ENCODE peak calls at places on chromosome 4, in seven cellular contexts. One of them, this sample, is unnamed.

GRCh38 chr4:187478292-187479205 is 517.0 kb upstream of the ZFP42 start:
- DNase-seq in brain microvascular endothelial cell: peak
- DNase-seq in left lung: no peak
- DNase-seq in uterus: no peak
- DNase-seq in CD4-positive, alpha-beta T cell: no peak
- DNase-seq in AG10803: peak
- DNase-seq in AG09309: peak
- DNase-seq in this sample: no peak

GRCh38 chr4:183828125-183828524 is 77.0 kb upstream of the STOX2 start:
- DNase-seq in left lung: no peak
- DNase-seq in AG09309: no peak
- DNase-seq in AG10803: no peak
- DNase-seq in uterus: no peak
- DNase-seq in CD4-positive, alpha-beta T cell: no peak
- DNase-seq in brain microvascular endothelial cell: no peak
- DNase-seq in this sample: no peak

GRCh38 chr4:112516401-112517066 is 554 bp upstream of the NEUROG2 start:
- DNase-seq in CD4-positive, alpha-beta T cell: no peak
- DNase-seq in left lung: peak
- DNase-seq in uterus: no peak
- DNase-seq in brain microvascular endothelial cell: no peak
- DNase-seq in AG09309: no peak
- DNase-seq in AG10803: no peak
- DNase-seq in this sample: no peak

GRCh38 chr4:152678841-152679240 is 956 bp downstream of the TMEM154 start:
- DNase-seq in uterus: no peak
- DNase-seq in AG09309: no peak
- DNase-seq in brain microvascular endothelial cell: no peak
- DNase-seq in left lung: no peak
- DNase-seq in CD4-positive, alpha-beta T cell: no peak
- DNase-seq in AG10803: no peak
- DNase-seq in this sample: no peak

GRCh38 chr4:170497105-170497504 is 407.3 kb upstream of the AADAT start:
- DNase-seq in brain microvascular endothelial cell: no peak
- DNase-seq in AG09309: no peak
- DNase-seq in uterus: no peak
- DNase-seq in AG10803: peak
- DNase-seq in CD4-positive, alpha-beta T cell: no peak
- DNase-seq in left lung: no peak
- DNase-seq in this sample: no peak

GRCh38 chr4:8262637-8263322 is 6.8 kb upstream of the HTRA3 start:
- DNase-seq in left lung: no peak
- DNase-seq in uterus: no peak
- DNase-seq in AG09309: no peak
- DNase-seq in AG10803: no peak
- DNase-seq in brain microvascular endothelial cell: no peak
- DNase-seq in CD4-positive, alpha-beta T cell: no peak
- DNase-seq in this sample: no peak

GRCh38 chr4:153152453-153153338 is 51.5 kb upstream of the TRIM2 start:
- DNase-seq in left lung: peak
- DNase-seq in AG10803: peak
- DNase-seq in uterus: no peak
- DNase-seq in brain microvascular endothelial cell: no peak
- DNase-seq in CD4-positive, alpha-beta T cell: peak
- DNase-seq in AG09309: no peak
- DNase-seq in this sample: peak

GRCh38 chr4:56146956-56147355 is 198.2 kb downstream of the CEP135 start:
- DNase-seq in AG09309: no peak
- DNase-seq in brain microvascular endothelial cell: no peak
- DNase-seq in AG10803: no peak
- DNase-seq in CD4-positive, alpha-beta T cell: no peak
- DNase-seq in uterus: no peak
- DNase-seq in left lung: no peak
- DNase-seq in this sample: no peak

GRCh38 chr4:176529574-176529973 is 209.8 kb downstream of the SPCS3 start:
- DNase-seq in AG10803: no peak
- DNase-seq in brain microvascular endothelial cell: no peak
- DNase-seq in uterus: no peak
- DNase-seq in AG09309: no peak
- DNase-seq in CD4-positive, alpha-beta T cell: no peak
- DNase-seq in left lung: no peak
- DNase-seq in this sample: no peak

GRCh38 chr4:121943941-121944340 is 7.9 kb downstream of the TRPC3 start:
- DNase-seq in uterus: no peak
- DNase-seq in left lung: no peak
- DNase-seq in brain microvascular endothelial cell: no peak
- DNase-seq in AG10803: no peak
- DNase-seq in CD4-positive, alpha-beta T cell: no peak
- DNase-seq in AG09309: no peak
- DNase-seq in this sample: no peak

GRCh38 chr4:5638976-5639375 is 69.4 kb downstream of the EVC2 start:
- DNase-seq in CD4-positive, alpha-beta T cell: no peak
- DNase-seq in uterus: no peak
- DNase-seq in AG10803: peak
- DNase-seq in brain microvascular endothelial cell: peak
- DNase-seq in AG09309: no peak
- DNase-seq in left lung: no peak
- DNase-seq in this sample: no peak

GRCh38 chr4:3244747-3245146 is 4.2 kb upstream of the MSANTD1 start:
- DNase-seq in uterus: no peak
- DNase-seq in AG09309: no peak
- DNase-seq in brain microvascular endothelial cell: no peak
- DNase-seq in AG10803: no peak
- DNase-seq in left lung: peak
- DNase-seq in CD4-positive, alpha-beta T cell: no peak
- DNase-seq in this sample: no peak

GRCh38 chr4:89254847-89255246 is 52.8 kb downstream of the GPRIN3 start:
- DNase-seq in brain microvascular endothelial cell: no peak
- DNase-seq in AG10803: peak
- DNase-seq in left lung: no peak
- DNase-seq in CD4-positive, alpha-beta T cell: peak
- DNase-seq in uterus: no peak
- DNase-seq in AG09309: no peak
- DNase-seq in this sample: no peak

GRCh38 chr4:168408620-168409019 is 71.7 kb downstream of the DDX60L start:
- DNase-seq in uterus: peak
- DNase-seq in AG10803: peak
- DNase-seq in CD4-positive, alpha-beta T cell: no peak
- DNase-seq in left lung: no peak
- DNase-seq in brain microvascular endothelial cell: peak
- DNase-seq in AG09309: peak
- DNase-seq in this sample: no peak

GRCh38 chr4:165972747-165973146 is 99.7 kb downstream of the TLL1 start:
- DNase-seq in uterus: no peak
- DNase-seq in left lung: no peak
- DNase-seq in AG09309: no peak
- DNase-seq in CD4-positive, alpha-beta T cell: no peak
- DNase-seq in brain microvascular endothelial cell: no peak
- DNase-seq in AG10803: no peak
- DNase-seq in this sample: no peak

GRCh38 chr4:66094070-66094469 is 423.8 kb upstream of the EPHA5 start:
- DNase-seq in AG10803: no peak
- DNase-seq in brain microvascular endothelial cell: no peak
- DNase-seq in uterus: no peak
- DNase-seq in left lung: peak
- DNase-seq in AG09309: no peak
- DNase-seq in CD4-positive, alpha-beta T cell: no peak
- DNase-seq in this sample: no peak

GRCh38 chr4:113682730-113683129 is 78.8 kb downstream of the CAMK2D start:
- DNase-seq in left lung: no peak
- DNase-seq in AG10803: peak
- DNase-seq in uterus: no peak
- DNase-seq in AG09309: no peak
- DNase-seq in CD4-positive, alpha-beta T cell: no peak
- DNase-seq in brain microvascular endothelial cell: no peak
- DNase-seq in this sample: no peak

GRCh38 chr4:168537556-168537955 is 40.7 kb downstream of the PALLD start:
- DNase-seq in brain microvascular endothelial cell: no peak
- DNase-seq in uterus: no peak
- DNase-seq in AG10803: no peak
- DNase-seq in left lung: no peak
- DNase-seq in AG09309: no peak
- DNase-seq in CD4-positive, alpha-beta T cell: no peak
- DNase-seq in this sample: no peak

GRCh38 chr4:102637391-102637790 is 123.4 kb downstream of the MANBA start:
- DNase-seq in CD4-positive, alpha-beta T cell: no peak
- DNase-seq in left lung: no peak
- DNase-seq in uterus: no peak
- DNase-seq in AG10803: no peak
- DNase-seq in AG09309: no peak
- DNase-seq in brain microvascular endothelial cell: no peak
- DNase-seq in this sample: no peak

GRCh38 chr4:44646151-44646550 is 5.3 kb downstream of the YIPF7 start:
- DNase-seq in AG09309: no peak
- DNase-seq in CD4-positive, alpha-beta T cell: no peak
- DNase-seq in uterus: no peak
- DNase-seq in brain microvascular endothelial cell: no peak
- DNase-seq in left lung: no peak
- DNase-seq in AG10803: no peak
- DNase-seq in this sample: no peak

GRCh38 chr4:138627096-138627495 is 384.9 kb upstream of the SLC7A11 start:
- DNase-seq in uterus: no peak
- DNase-seq in CD4-positive, alpha-beta T cell: no peak
- DNase-seq in AG09309: no peak
- DNase-seq in left lung: no peak
- DNase-seq in brain microvascular endothelial cell: no peak
- DNase-seq in AG10803: no peak
- DNase-seq in this sample: no peak

GRCh38 chr4:55125763-55126541 is 557 bp upstream of the KDR start:
- DNase-seq in AG10803: peak
- DNase-seq in uterus: no peak
- DNase-seq in left lung: no peak
- DNase-seq in brain microvascular endothelial cell: no peak
- DNase-seq in CD4-positive, alpha-beta T cell: no peak
- DNase-seq in AG09309: no peak
- DNase-seq in this sample: no peak

GRCh38 chr4:29867412-29867811 is 852.8 kb upstream of the PCDH7 start:
- DNase-seq in brain microvascular endothelial cell: no peak
- DNase-seq in AG09309: no peak
- DNase-seq in AG10803: no peak
- DNase-seq in left lung: no peak
- DNase-seq in CD4-positive, alpha-beta T cell: no peak
- DNase-seq in uterus: no peak
- DNase-seq in this sample: no peak
- TF ChIP-seq CTCF in brain microvascular endothelial cell: peak
- TF ChIP-seq CTCF in AG09309: no peak
- TF ChIP-seq CTCF in AG10803: no peak
- TF ChIP-seq CTCF in left lung: no peak
- TF ChIP-seq CTCF in CD4-positive, alpha-beta T cell: no peak
- TF ChIP-seq CTCF in uterus: no peak
- TF ChIP-seq CTCF in this sample: peak

DNA sequence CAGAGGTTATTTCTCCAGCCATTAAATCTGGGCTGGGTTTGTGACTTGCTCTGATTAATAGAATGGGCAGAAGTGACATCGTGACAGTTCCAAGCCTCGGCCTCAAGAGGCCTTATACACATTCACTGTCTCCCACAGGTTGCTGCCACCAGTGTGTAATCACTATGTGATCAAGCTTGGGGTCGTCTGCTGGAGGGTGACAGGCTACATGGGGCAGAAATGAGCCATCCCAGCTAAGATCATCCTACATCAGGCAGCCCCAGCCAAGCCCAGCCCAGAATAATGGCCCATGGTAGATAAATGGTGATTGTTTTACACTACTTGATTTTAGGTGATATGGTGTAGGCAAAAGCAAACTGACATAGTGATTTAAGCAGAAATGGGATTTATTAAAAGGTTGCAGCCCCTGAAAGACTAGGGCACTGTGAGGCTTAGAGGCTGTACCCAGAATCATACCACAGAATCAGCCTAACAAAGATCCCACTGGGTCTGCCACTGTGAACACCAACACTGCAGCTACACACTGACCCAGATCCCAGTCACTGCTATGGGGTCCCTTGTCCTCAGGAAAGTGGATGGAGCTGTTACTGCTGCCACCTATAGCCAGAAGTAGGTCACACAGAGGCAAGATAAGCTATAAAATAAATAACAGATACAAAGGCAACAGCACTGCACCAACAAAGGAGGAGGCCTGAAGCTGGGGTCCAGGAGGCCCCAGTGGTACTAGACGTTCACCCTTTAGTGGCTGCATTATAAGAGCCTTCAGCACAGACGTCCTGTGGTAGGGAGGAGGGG is 159.6 kb upstream of the RBPJ start:
- DNase-seq in AG10803: no peak
- DNase-seq in left lung: no peak
- DNase-seq in AG09309: no peak
- DNase-seq in CD4-positive, alpha-beta T cell: no peak
- DNase-seq in brain microvascular endothelial cell: no peak
- DNase-seq in uterus: no peak
- DNase-seq in this sample: no peak
- TF ChIP-seq CTCF in AG10803: peak
- TF ChIP-seq CTCF in left lung: no peak
- TF ChIP-seq CTCF in AG09309: peak
- TF ChIP-seq CTCF in CD4-positive, alpha-beta T cell: no peak
- TF ChIP-seq CTCF in brain microvascular endothelial cell: peak
- TF ChIP-seq CTCF in uterus: no peak
- TF ChIP-seq CTCF in this sample: peak

DNA sequence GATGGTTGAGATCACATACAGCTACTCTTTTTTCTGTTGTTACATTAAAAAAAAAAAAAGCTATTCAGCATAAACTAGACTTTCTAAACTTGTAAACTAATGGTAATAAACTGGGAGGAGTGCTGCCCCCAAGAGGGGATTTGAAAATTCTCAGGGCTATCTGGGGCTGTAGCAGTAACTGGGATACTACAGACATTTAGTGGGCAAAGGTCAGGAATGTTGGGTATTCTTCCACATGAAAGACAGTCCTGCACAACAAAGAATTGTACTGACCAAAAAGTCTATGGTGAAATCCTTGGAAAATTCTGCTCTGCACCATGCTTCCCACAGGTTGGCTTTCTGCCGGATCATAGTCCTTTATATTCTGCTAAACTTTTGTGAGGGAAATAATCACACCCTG is 232.6 kb upstream of the BOD1L1 start:
- DNase-seq in left lung: no peak
- DNase-seq in AG09309: no peak
- DNase-seq in CD4-positive, alpha-beta T cell: no peak
- DNase-seq in brain microvascular endothelial cell: no peak
- DNase-seq in AG10803: peak
- DNase-seq in uterus: no peak
- DNase-seq in this sample: no peak
- TF ChIP-seq CTCF in left lung: no peak
- TF ChIP-seq CTCF in AG09309: no peak
- TF ChIP-seq CTCF in CD4-positive, alpha-beta T cell: no peak
- TF ChIP-seq CTCF in brain microvascular endothelial cell: peak
- TF ChIP-seq CTCF in AG10803: no peak
- TF ChIP-seq CTCF in uterus: no peak
- TF ChIP-seq CTCF in this sample: peak

GRCh38 chr4:108492816-108493595 is 127.4 kb upstream of the RPL34 start:
- DNase-seq in CD4-positive, alpha-beta T cell: peak
- DNase-seq in brain microvascular endothelial cell: peak
- DNase-seq in left lung: no peak
- DNase-seq in AG09309: no peak
- DNase-seq in AG10803: peak
- DNase-seq in uterus: no peak
- DNase-seq in this sample: no peak
- TF ChIP-seq CTCF in CD4-positive, alpha-beta T cell: peak
- TF ChIP-seq CTCF in brain microvascular endothelial cell: peak
- TF ChIP-seq CTCF in left lung: no peak
- TF ChIP-seq CTCF in AG09309: peak
- TF ChIP-seq CTCF in AG10803: peak
- TF ChIP-seq CTCF in uterus: no peak
- TF ChIP-seq CTCF in this sample: peak

GRCh38 chr4:15848191-15848842 is 70.2 kb downstream of the CD38 start:
- DNase-seq in CD4-positive, alpha-beta T cell: no peak
- DNase-seq in brain microvascular endothelial cell: no peak
- DNase-seq in AG09309: no peak
- DNase-seq in uterus: no peak
- DNase-seq in left lung: no peak
- DNase-seq in AG10803: no peak
- DNase-seq in this sample: no peak
- TF ChIP-seq CTCF in CD4-positive, alpha-beta T cell: no peak
- TF ChIP-seq CTCF in brain microvascular endothelial cell: peak
- TF ChIP-seq CTCF in AG09309: no peak
- TF ChIP-seq CTCF in uterus: no peak
- TF ChIP-seq CTCF in left lung: no peak
- TF ChIP-seq CTCF in AG10803: no peak
- TF ChIP-seq CTCF in this sample: no peak

This sample was measured in type B pancreatic cell.